ENCODE peak calls at places on chromosomes 1 and 21, in five cellular contexts. One of them, this sample, is unnamed.

GRCh38 chr1:219066631-219067349 is 106.9 kb upstream of the LYPLAL1 start:
- DNase-seq in CD4-positive, alpha-beta memory T cell: no peak
- DNase-seq in naive thymus-derived CD4-positive, alpha-beta T cell: no peak
- DNase-seq in Peyer's patch: no peak
- DNase-seq in mammary epithelial cell: peak; percentile 62
- DNase-seq in this sample: no peak

GRCh38 chr1:25885602-25886001 is 10.1 kb upstream of the PAQR7 start:
- DNase-seq in naive thymus-derived CD4-positive, alpha-beta T cell: no peak
- DNase-seq in CD4-positive, alpha-beta memory T cell: no peak
- DNase-seq in mammary epithelial cell: no peak
- DNase-seq in Peyer's patch: no peak
- DNase-seq in this sample: no peak

GRCh38 chr1:111802110-111802509 is 46.4 kb downstream of the DDX20 start:
- DNase-seq in naive thymus-derived CD4-positive, alpha-beta T cell: no peak
- DNase-seq in CD4-positive, alpha-beta memory T cell: no peak
- DNase-seq in mammary epithelial cell: no peak
- DNase-seq in Peyer's patch: no peak
- DNase-seq in this sample: no peak

GRCh38 chr1:64497484-64497883 is 27.6 kb downstream of the CACHD1 start:
- DNase-seq in mammary epithelial cell: no peak
- DNase-seq in naive thymus-derived CD4-positive, alpha-beta T cell: no peak
- DNase-seq in CD4-positive, alpha-beta memory T cell: no peak
- DNase-seq in Peyer's patch: no peak
- DNase-seq in this sample: peak; percentile 52

GRCh38 chr1:84300991-84301758 is at the start of gene SAMD13:
- DNase-seq in naive thymus-derived CD4-positive, alpha-beta T cell: no peak
- DNase-seq in mammary epithelial cell: peak; percentile 53
- DNase-seq in CD4-positive, alpha-beta memory T cell: peak; percentile 39
- DNase-seq in Peyer's patch: no peak
- DNase-seq in this sample: no peak

GRCh38 chr21:45356251-45356650 is 48.7 kb upstream of the COL18A1 start:
- DNase-seq in Peyer's patch: no peak
- DNase-seq in CD4-positive, alpha-beta memory T cell: no peak
- DNase-seq in mammary epithelial cell: no peak
- DNase-seq in naive thymus-derived CD4-positive, alpha-beta T cell: no peak
- DNase-seq in this sample: peak; percentile 83

GRCh38 chr1:46342084-46342656 is 1.6 kb downstream of the NSUN4 start:
- DNase-seq in Peyer's patch: no peak
- DNase-seq in CD4-positive, alpha-beta memory T cell: no peak
- DNase-seq in naive thymus-derived CD4-positive, alpha-beta T cell: no peak
- DNase-seq in mammary epithelial cell: peak; percentile 28
- DNase-seq in this sample: peak; percentile 58

GRCh38 chr1:17224434-17224833 is 19.5 kb downstream of the PADI1 start:
- DNase-seq in CD4-positive, alpha-beta memory T cell: no peak
- DNase-seq in mammary epithelial cell: no peak
- DNase-seq in Peyer's patch: no peak
- DNase-seq in naive thymus-derived CD4-positive, alpha-beta T cell: no peak
- DNase-seq in this sample: no peak

GRCh38 chr1:244046907-244047738 is 4.0 kb upstream of the ZBTB18 start:
- DNase-seq in Peyer's patch: no peak
- DNase-seq in CD4-positive, alpha-beta memory T cell: peak; percentile 42
- DNase-seq in naive thymus-derived CD4-positive, alpha-beta T cell: no peak
- DNase-seq in mammary epithelial cell: peak; percentile 8
- DNase-seq in this sample: no peak

GRCh38 chr1:9714257-9714718 is 62.8 kb downstream of the PIK3CD start:
- DNase-seq in CD4-positive, alpha-beta memory T cell: peak; percentile 46
- DNase-seq in mammary epithelial cell: no peak
- DNase-seq in naive thymus-derived CD4-positive, alpha-beta T cell: no peak
- DNase-seq in Peyer's patch: no peak
- DNase-seq in this sample: peak; percentile 95

GRCh38 chr1:228175316-228176023 is 9.9 kb downstream of the IBA57 start:
- DNase-seq in mammary epithelial cell: no peak
- DNase-seq in CD4-positive, alpha-beta memory T cell: no peak
- DNase-seq in naive thymus-derived CD4-positive, alpha-beta T cell: no peak
- DNase-seq in Peyer's patch: no peak
- DNase-seq in this sample: peak; percentile 48

GRCh38 chr21:45747802-45748445 is 104.4 kb downstream of the PCBP3 start:
- DNase-seq in Peyer's patch: no peak
- DNase-seq in mammary epithelial cell: peak; percentile 77
- DNase-seq in CD4-positive, alpha-beta memory T cell: no peak
- DNase-seq in naive thymus-derived CD4-positive, alpha-beta T cell: no peak
- DNase-seq in this sample: peak; percentile 70

GRCh38 chr1:92909321-92909720 is 51.9 kb downstream of the DIPK1A start:
- DNase-seq in CD4-positive, alpha-beta memory T cell: no peak
- DNase-seq in Peyer's patch: no peak
- DNase-seq in naive thymus-derived CD4-positive, alpha-beta T cell: no peak
- DNase-seq in mammary epithelial cell: peak; percentile 97
- DNase-seq in this sample: no peak

GRCh38 chr1:117616356-117616755 is 10.5 kb downstream of the TENT5C start:
- DNase-seq in mammary epithelial cell: no peak
- DNase-seq in naive thymus-derived CD4-positive, alpha-beta T cell: no peak
- DNase-seq in Peyer's patch: peak; percentile 59
- DNase-seq in CD4-positive, alpha-beta memory T cell: no peak
- DNase-seq in this sample: no peak

GRCh38 chr1:244675167-244675566 is 22.2 kb downstream of the DESI2 start:
- DNase-seq in CD4-positive, alpha-beta memory T cell: no peak
- DNase-seq in naive thymus-derived CD4-positive, alpha-beta T cell: no peak
- DNase-seq in mammary epithelial cell: no peak
- DNase-seq in Peyer's patch: no peak
- DNase-seq in this sample: no peak

DNA sequence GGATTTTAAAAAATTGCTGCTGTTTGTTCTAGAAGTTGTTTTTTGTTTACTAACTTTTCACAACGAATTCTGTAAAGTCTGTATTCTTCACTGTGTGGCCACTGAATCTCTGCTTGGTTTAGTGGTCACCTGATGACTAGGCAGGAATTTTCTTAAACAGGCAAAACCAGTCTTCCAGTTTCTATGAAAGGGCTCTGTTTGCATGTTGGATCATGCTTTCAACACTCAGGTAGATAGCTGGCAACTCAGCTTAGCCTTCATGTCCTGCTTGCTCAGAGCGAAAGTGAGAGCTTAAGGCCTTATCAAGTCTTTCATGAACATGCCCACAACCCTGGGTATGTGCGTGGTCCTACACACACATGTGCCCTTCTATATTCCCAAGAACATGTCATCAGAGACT is 52.4 kb upstream of the CCDC190 start:
- DNase-seq in Peyer's patch: no peak
- DNase-seq in mammary epithelial cell: peak; percentile 98
- DNase-seq in naive thymus-derived CD4-positive, alpha-beta T cell: no peak
- DNase-seq in CD4-positive, alpha-beta memory T cell: no peak
- DNase-seq in this sample: no peak
- H3K4me3 ChIP-seq in Peyer's patch: no peak overlapping the region
- H3K4me3 ChIP-seq in mammary epithelial cell: peak overlapping the region; percentile 9
- H3K4me3 ChIP-seq in naive thymus-derived CD4-positive, alpha-beta T cell: no peak overlapping the region
- H3K4me3 ChIP-seq in CD4-positive, alpha-beta memory T cell: no peak overlapping the region
- H3K4me3 ChIP-seq in this sample: no peak overlapping the region

GRCh38 chr1:44777969-44778635 is 2.8 kb downstream of the RPS8 start:
- DNase-seq in Peyer's patch: no peak
- DNase-seq in CD4-positive, alpha-beta memory T cell: no peak
- DNase-seq in mammary epithelial cell: no peak
- DNase-seq in naive thymus-derived CD4-positive, alpha-beta T cell: no peak
- DNase-seq in this sample: no peak
- H3K36me3 ChIP-seq in Peyer's patch: peaks cover 42% of the 10 kb centered on the region
- H3K36me3 ChIP-seq in CD4-positive, alpha-beta memory T cell: peaks cover 30% of the 10 kb centered on the region
- H3K36me3 ChIP-seq in mammary epithelial cell: peaks cover 24% of the 10 kb centered on the region
- H3K36me3 ChIP-seq in naive thymus-derived CD4-positive, alpha-beta T cell: peaks cover 47% of the 10 kb centered on the region
- H3K36me3 ChIP-seq in this sample: peaks cover 28% of the 10 kb centered on the region

GRCh38 chr1:157274698-157275534 is 136.7 kb upstream of the ETV3 start:
- DNase-seq in CD4-positive, alpha-beta memory T cell: no peak
- DNase-seq in mammary epithelial cell: peak; percentile 47
- DNase-seq in Peyer's patch: no peak
- DNase-seq in naive thymus-derived CD4-positive, alpha-beta T cell: no peak
- DNase-seq in this sample: no peak

GRCh38 chr1:157278383-157279156 is 140.4 kb upstream of the ETV3 start:
- DNase-seq in CD4-positive, alpha-beta memory T cell: no peak
- DNase-seq in Peyer's patch: no peak
- DNase-seq in mammary epithelial cell: no peak
- DNase-seq in naive thymus-derived CD4-positive, alpha-beta T cell: no peak
- DNase-seq in this sample: no peak

GRCh38 chr1:157284446-157284845 is 146.3 kb upstream of the ETV3 start:
- DNase-seq in naive thymus-derived CD4-positive, alpha-beta T cell: no peak
- DNase-seq in CD4-positive, alpha-beta memory T cell: no peak
- DNase-seq in mammary epithelial cell: no peak
- DNase-seq in Peyer's patch: no peak
- DNase-seq in this sample: no peak

GRCh38 chr1:157277281-157277680 is 139.1 kb upstream of the ETV3 start:
- DNase-seq in mammary epithelial cell: no peak
- DNase-seq in CD4-positive, alpha-beta memory T cell: no peak
- DNase-seq in naive thymus-derived CD4-positive, alpha-beta T cell: no peak
- DNase-seq in Peyer's patch: no peak
- DNase-seq in this sample: no peak

DNA sequence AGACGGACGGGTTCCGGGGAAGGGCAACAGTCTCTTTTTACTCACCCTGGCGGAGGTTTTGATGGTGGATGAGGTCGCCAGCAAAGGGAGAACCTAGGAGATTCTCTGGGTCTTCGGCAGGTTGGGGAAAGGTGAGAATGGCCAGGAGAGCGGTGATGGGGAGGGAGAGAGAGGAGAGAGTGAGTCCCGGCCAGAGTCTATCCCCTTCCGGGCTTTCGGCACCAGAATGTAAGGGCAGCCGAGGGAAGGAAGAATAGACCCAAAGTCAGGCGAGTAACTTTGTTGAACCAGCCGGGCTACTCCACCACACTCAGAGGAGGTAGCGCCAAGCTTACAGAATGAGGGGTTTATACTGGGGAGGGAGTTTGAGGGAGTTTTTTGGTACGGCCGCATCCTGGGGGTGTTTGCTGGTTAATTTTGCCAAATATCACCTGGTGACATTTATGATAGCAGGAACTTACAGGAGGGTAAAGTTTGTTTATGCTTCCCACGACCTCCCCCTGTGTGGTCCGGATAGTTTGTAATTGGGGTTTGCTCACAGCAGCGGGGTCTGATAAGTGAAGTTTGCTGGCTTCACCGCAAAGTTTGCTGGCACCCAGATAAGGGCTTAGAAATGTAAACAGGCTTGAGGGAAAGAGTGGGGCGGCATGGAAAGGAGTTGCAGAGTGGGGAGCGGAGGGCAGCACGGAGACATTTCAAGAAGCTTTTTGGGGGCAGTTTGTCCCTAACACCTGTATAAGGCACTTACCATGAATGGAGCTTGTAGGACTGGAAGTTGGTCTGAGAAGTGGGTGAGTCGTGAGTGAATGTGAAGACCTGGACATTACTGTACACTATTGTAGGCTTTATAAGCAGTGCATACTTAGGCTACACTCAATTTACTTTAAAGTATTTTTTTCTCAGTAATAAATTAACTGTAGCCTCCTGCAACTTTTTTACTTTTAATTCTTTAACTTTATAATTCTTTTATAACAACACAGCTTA is 141.3 kb upstream of the ETV3 start:
- DNase-seq in naive thymus-derived CD4-positive, alpha-beta T cell: no peak
- DNase-seq in mammary epithelial cell: no peak
- DNase-seq in CD4-positive, alpha-beta memory T cell: no peak
- DNase-seq in Peyer's patch: no peak
- DNase-seq in this sample: no peak
- H3K27me3 ChIP-seq in naive thymus-derived CD4-positive, alpha-beta T cell: no peaks in the 10 kb centered on the region
- H3K27me3 ChIP-seq in mammary epithelial cell: no peaks in the 10 kb centered on the region
- H3K27me3 ChIP-seq in CD4-positive, alpha-beta memory T cell: peaks cover 9% of the 10 kb centered on the region
- H3K27me3 ChIP-seq in Peyer's patch: no peaks in the 10 kb centered on the region
- H3K27me3 ChIP-seq in this sample: peaks cover 10% of the 10 kb centered on the region

DNA sequence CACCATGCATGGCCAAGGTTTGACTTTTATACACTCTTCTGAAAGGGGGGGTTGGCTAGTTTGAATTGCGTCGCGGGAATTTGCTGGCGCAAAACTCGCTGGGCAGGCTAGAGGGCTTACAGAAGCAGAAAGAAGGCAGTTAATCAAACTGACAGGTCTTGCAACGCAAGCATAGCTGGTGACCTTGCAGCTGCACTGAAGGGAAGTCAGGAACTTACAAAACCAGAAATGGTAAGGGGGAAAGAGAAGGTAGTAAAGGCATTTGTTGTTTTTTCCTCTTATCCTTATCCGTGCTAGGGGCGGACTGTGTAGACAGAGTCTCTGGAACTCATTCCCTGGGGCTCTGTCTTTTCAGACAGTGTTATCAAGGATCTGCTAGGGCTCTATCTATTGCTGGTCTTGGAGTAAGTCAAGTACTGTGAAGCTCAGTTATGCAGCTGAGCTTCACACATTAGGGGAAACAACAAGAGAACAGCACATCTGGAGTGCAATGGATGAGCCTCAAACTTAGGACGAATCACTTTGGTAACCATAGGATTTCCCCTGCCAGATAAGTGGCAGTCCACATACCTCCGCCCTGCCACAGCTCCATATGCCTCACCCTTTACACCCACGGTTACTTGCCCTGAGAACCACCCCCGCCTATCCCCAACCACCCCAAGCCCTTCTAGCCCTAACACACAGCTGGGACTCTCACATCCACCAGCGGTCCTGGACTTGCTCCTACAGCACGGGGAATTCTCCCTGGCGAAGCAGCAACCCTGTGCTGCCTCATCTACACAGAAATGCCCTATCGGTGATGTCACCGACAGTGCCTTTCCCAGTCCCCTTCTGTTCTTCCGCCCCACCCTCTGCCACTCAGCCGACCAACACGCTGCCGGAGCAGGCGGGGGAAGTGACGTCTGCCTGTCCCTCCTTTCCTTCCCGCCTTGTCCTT is 251.4 kb downstream of the FAM72C start:
- DNase-seq in CD4-positive, alpha-beta memory T cell: no peak
- DNase-seq in mammary epithelial cell: peak; percentile 8
- DNase-seq in naive thymus-derived CD4-positive, alpha-beta T cell: no peak
- DNase-seq in Peyer's patch: no peak
- DNase-seq in this sample: peak; percentile 36
- H3K4me3 ChIP-seq in CD4-positive, alpha-beta memory T cell: no peak overlapping the region
- H3K4me3 ChIP-seq in mammary epithelial cell: no peak overlapping the region
- H3K4me3 ChIP-seq in naive thymus-derived CD4-positive, alpha-beta T cell: no peak overlapping the region
- H3K4me3 ChIP-seq in Peyer's patch: no peak overlapping the region
- H3K4me3 ChIP-seq in this sample: peak overlapping the region; percentile 18